ENCODE peak calls at places on chromosomes 1 and 21, in five cellular contexts. R is transverse colon; F is hepatocyte; W is tibial artery; Z is CD8-positive, alpha-beta T cell. S is an unnamed sample. For H3K4me1, the result is how much of the 10 kb centered on the place peaks cover.

GRCh38 chr1:61109910-61110309 is 27.5 kb downstream of the NFIA start:
- DNase-seq in W (no peak), R (no peak), F (no peak), Z (no peak), S (no peak)

GRCh38 chr1:110188116-110188618 is 21.9 kb upstream of the KCNC4 start:
- DNase-seq in W (no peak), Z (no peak), F (no peak), R (no peak), S (no peak)

GRCh38 chr21:41634858-41635257 is 126.9 kb upstream of the TMPRSS2 start:
- DNase-seq in R (no peak), W (no peak), F (no peak), Z (no peak), S (no peak)

GRCh38 chr1:36383240-36383639 is 2.5 kb downstream of the STK40 start:
- DNase-seq in Z (no peak), W (no peak), F (no peak), R (no peak), S (no peak)

GRCh38 chr1:15207829-15208429 is 39.1 kb upstream of the FHAD1 start:
- DNase-seq in W (no peak), F (no peak), Z (no peak), R (no peak), S (no peak)

GRCh38 chr21:39867198-39867650 is at the start of gene PCP4:
- DNase-seq in F (peak), R (peak), Z (no peak), W (no peak), S (peak)

GRCh38 chr1:203172184-203173115 is 3.2 kb downstream of the MYBPH start:
- DNase-seq in F (peak), Z (peak), R (peak), W (no peak), S (peak)

GRCh38 chr1:5748286-5749225 is 243.7 kb downstream of the NPHP4 start:
- DNase-seq in W (no peak), F (no peak), R (no peak), Z (no peak), S (no peak)

GRCh38 chr1:199522936-199523335 is 504.6 kb upstream of the NR5A2 start:
- DNase-seq in F (no peak), Z (no peak), W (no peak), R (no peak), S (no peak)

GRCh38 chr1:246039585-246039984 is 467.5 kb downstream of the SMYD3 start:
- DNase-seq in R (no peak), Z (no peak), F (no peak), W (no peak), S (no peak)

GRCh38 chr1:62689524-62689923 is 1.3 kb upstream of the DOCK7 start:
- DNase-seq in W (no peak), F (peak), Z (no peak), R (no peak), S (no peak)

GRCh38 chr1:228163776-228164534 is 1.6 kb upstream of the IBA57 start:
- DNase-seq in Z (no peak), R (no peak), W (no peak), F (no peak), S (no peak)

GRCh38 chr1:110460253-110461220 is 9.6 kb downstream of the PROK1 start:
- DNase-seq in Z (peak), R (peak), W (peak), F (peak), S (peak)

GRCh38 chr1:183191833-183192232 is 5.8 kb downstream of the LAMC2 start:
- DNase-seq in R (no peak), F (no peak), W (no peak), Z (no peak), S (no peak)

GRCh38 chr1:242784807-242785206 is 260.3 kb upstream of the PLD5 start:
- DNase-seq in W (no peak), Z (no peak), F (no peak), R (no peak), S (no peak)

GRCh38 chr1:117673405-117673804 is 67.6 kb downstream of the TENT5C start:
- DNase-seq in Z (no peak), W (no peak), F (peak), R (no peak), S (no peak)

GRCh38 chr1:29269356-29269755 is 33.0 kb downstream of the PTPRU start:
- DNase-seq in R (no peak), W (no peak), F (no peak), Z (no peak), S (no peak)
- H3K27ac ChIP-seq in R (no peak), W (no peak), F (no peak), Z (no peak), S (no peak)

DNA sequence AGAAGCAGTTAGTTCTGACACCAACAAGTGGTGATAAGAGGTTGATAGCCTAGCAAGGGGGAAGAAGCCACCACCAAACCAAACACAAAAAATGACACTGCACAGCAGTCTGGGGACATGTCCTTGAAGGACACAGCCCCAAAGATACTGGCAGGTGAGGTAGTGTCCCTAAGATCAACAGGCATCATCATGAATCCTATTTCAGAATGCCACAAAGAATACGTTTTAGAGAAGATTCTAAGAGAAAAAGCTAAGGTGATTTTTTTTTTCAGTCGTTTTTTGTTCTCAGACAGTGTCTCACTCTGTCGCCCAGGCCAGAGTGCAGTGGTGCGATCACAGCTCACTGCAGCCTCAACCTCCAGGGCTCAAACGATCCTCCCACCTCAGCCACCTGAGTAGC is 19.6 kb downstream of the MTHFR start:
- DNase-seq in Z (no peak), W (no peak), R (no peak), F (no peak), S (no peak)
- H3K4me1 ChIP-seq in Z (under half), W (half or more), R (under half), F (under half), S (under half)

GRCh38 chr1:21270086-21270689 is 20.1 kb downstream of the ECE1 start:
- DNase-seq in W (peak), Z (peak), F (peak), R (peak), S (peak)
- H3K27ac ChIP-seq in W (peak), Z (no peak), F (peak), R (no peak), S (peak)

DNA sequence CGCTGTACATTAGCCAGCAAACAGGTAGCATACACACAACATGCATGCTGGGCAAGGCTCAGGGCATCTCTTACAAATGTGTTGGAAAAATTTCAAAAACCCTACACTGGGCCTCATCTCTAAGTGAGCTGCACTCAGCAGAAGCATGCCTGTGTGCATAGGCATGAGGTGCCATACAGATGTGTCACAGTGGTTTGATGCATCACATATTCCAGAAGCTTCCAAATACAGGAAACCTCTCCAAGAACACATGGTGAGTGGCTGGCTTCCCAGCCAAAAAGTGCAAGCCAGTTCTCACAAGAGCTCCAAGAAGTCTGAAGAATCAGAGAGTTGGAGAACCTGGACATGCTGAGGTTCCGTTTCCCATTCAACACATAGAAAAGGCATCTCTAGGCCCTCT is 58.3 kb downstream of the CD46 start:
- DNase-seq in R (no peak), Z (no peak), W (no peak), F (no peak), S (no peak)
- H3K4me1 ChIP-seq in R (half or more), Z (under half), W (half or more), F (under half), S (under half)

GRCh38 chr1:155968670-155969069 is 9.7 kb downstream of the ARHGEF2 start:
- DNase-seq in F (no peak), R (no peak), W (no peak), Z (no peak), S (no peak)

GRCh38 chr1:155966750-155967149 is 11.6 kb downstream of the ARHGEF2 start:
- DNase-seq in F (no peak), R (no peak), W (no peak), Z (no peak), S (no peak)

GRCh38 chr1:155967410-155968400 is 10.6 kb downstream of the ARHGEF2 start:
- DNase-seq in Z (peak), R (no peak), F (no peak), W (no peak), S (no peak)

GRCh38 chr1:155970531-155971167 is 7.7 kb downstream of the ARHGEF2 start:
- DNase-seq in Z (no peak), F (no peak), W (peak), R (peak), S (no peak)

GRCh38 chr1:155969377-155969791 is 9.0 kb downstream of the ARHGEF2 start:
- DNase-seq in Z (no peak), R (no peak), F (no peak), W (no peak), S (no peak)
- H3K27ac ChIP-seq in Z (no peak), R (peak), F (no peak), W (peak), S (peak)

GRCh38 chr1:165834229-165834628 is 6.8 kb downstream of the UCK2 start:
- DNase-seq in W (no peak), R (no peak), F (no peak), Z (no peak), S (no peak)

GRCh38 chr1:165834881-165835280 is 7.5 kb downstream of the UCK2 start:
- DNase-seq in F (no peak), W (no peak), R (no peak), Z (no peak), S (no peak)

GRCh38 chr1:165833358-165833757 is 5.9 kb downstream of the UCK2 start:
- DNase-seq in R (no peak), Z (no peak), W (no peak), F (no peak), S (no peak)

GRCh38 chr1:165837838-165838364 is 10.5 kb downstream of the UCK2 start:
- DNase-seq in R (no peak), W (no peak), F (no peak), Z (no peak), S (no peak)

DNA sequence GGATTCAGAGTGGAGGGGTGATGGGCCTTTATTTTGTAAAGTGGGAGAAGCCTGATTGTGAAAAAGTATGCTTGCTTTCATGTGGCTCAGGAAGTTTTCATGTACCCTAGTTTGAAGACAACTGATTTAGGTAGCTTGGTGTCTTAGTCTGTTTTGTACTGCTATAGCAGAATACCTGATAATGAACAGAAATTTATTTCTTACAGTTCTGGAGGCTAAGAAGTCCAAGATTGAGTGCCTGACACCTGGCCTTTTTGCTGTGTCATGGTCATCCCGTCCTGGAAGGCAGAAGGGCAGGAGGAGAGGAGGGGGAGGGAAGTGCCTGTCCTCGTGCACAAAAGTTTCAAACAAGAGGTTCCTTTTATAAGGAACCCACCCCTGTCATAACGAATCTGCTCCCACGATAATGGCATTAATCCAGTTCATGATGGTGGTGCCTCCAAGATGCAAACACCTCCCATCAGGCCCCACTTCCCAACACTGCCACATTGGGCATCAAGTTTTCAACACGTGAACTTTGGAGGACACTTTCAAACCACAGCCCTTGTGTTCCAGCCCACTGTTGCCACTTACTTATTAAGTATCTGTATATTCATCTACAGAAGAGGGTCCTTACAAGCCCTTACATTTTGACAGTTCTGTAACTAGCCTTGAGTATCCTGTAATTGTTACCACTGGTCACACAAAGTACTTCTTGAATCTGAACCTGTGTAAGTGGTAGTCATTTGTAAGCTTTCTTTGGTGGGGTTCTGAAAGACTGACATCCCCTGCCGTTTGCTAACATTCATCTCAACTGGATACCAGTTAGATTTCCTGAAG is 9.5 kb downstream of the UCK2 start:
- DNase-seq in Z (no peak), W (no peak), R (no peak), F (no peak), S (no peak)
- H3K4me1 ChIP-seq in Z (under half), W (under half), R (under half), F (under half), S (under half)

GRCh38 chr21:33301632-33302002 is 23.2 kb upstream of the IFNAR1 start:
- DNase-seq in R (no peak), Z (no peak), W (no peak), F (no peak), S (no peak)
- H3K27ac ChIP-seq in R (peak), Z (no peak), W (no peak), F (peak), S (no peak)

S was measured in CD4-positive, CD25-positive, alpha-beta regulatory T cell.